ENCODE peak calls at places on chromosome 9, in five cellular contexts. U, G, P, M and D are unnamed samples.

GRCh38 chr9:30574355-30575151 is 1809.9 kb upstream of the ACO1 start:
- DNase-seq in U (no peak), G (peak; percentile 75), P (no peak), M (no peak), D (no peak)

GRCh38 chr9:32603914-32604852 is 31.2 kb upstream of the NDUFB6 start:
- DNase-seq in U (no peak), G (peak; percentile 21), P (peak; percentile 12), M (no peak), D (no peak)

GRCh38 chr9:137227057-137227852 is at the start of gene RNF224:
- DNase-seq in U (peak; percentile 88), G (peak; percentile 79), P (peak; percentile 69), M (peak; percentile 33), D (peak; percentile 85)

GRCh38 chr9:120175031-120175430 is 404.9 kb downstream of the CDK5RAP2 start:
- DNase-seq in U (no peak), G (no peak), P (no peak), M (no peak), D (no peak)

GRCh38 chr9:7967093-7967827 is 167.7 kb upstream of the DMAC1 start:
- DNase-seq in U (no peak), G (no peak), P (no peak), M (no peak), D (no peak)

GRCh38 chr9:136543830-136544548 is 1.9 kb downstream of the NOTCH1 start:
- DNase-seq in U (peak; percentile 86), G (peak; percentile 91), P (peak; percentile 78), M (no peak), D (peak; percentile 85)

GRCh38 chr9:115369322-115369957 is 251.5 kb upstream of the TNC start:
- DNase-seq in U (no peak), G (no peak), P (no peak), M (no peak), D (no peak)

GRCh38 chr9:86732514-86732913 is 214.8 kb downstream of the GAS1 start:
- DNase-seq in U (no peak), G (peak; percentile 27), P (no peak), M (peak; percentile 58), D (peak; percentile 81)

GRCh38 chr9:125532812-125533594 is 174.0 kb downstream of the MAPKAP1 start:
- DNase-seq in U (no peak), G (no peak), P (peak; percentile 31), M (no peak), D (no peak)

GRCh38 chr9:89312154-89312616 is 1.2 kb downstream of the CKS2 start:
- DNase-seq in U (no peak), G (peak; percentile 42), P (no peak), M (no peak), D (no peak)

GRCh38 chr9:4297795-4298254 is 2.0 kb downstream of the GLIS3 start:
- DNase-seq in U (peak; percentile 67), G (peak; percentile 77), P (peak; percentile 39), M (peak; percentile 52), D (peak; percentile 88)

GRCh38 chr9:33765411-33765810 is 29.9 kb upstream of the PRSS3 start:
- DNase-seq in U (no peak), G (no peak), P (no peak), M (no peak), D (no peak)

GRCh38 chr9:106403081-106403480 is 459.9 kb upstream of the ZNF462 start:
- DNase-seq in U (no peak), G (no peak), P (peak; percentile 10), M (no peak), D (no peak)

GRCh38 chr9:3526903-3527652 is 1.3 kb upstream of the RFX3 start:
- DNase-seq in U (peak; percentile 75), G (no peak), P (peak; percentile 28), M (no peak), D (no peak)

GRCh38 chr9:6247266-6247665 is 31.7 kb downstream of the IL33 start:
- DNase-seq in U (no peak), G (no peak), P (no peak), M (no peak), D (no peak)

GRCh38 chr9:86940774-86941173 is 6.5 kb downstream of the GAS1 start:
- DNase-seq in U (no peak), G (no peak), P (no peak), M (no peak), D (no peak)

GRCh38 chr9:72132052-72132451 is 17.2 kb upstream of the GDA start:
- DNase-seq in U (no peak), G (no peak), P (no peak), M (no peak), D (no peak)

GRCh38 chr9:134185536-134186011 is 21.2 kb upstream of the RNU6ATAC start:
- DNase-seq in U (no peak), G (no peak), P (no peak), M (no peak), D (peak; percentile 42)

GRCh38 chr9:111076519-111076918 is 38.2 kb upstream of the LPAR1 start:
- DNase-seq in U (no peak), G (no peak), P (no peak), M (no peak), D (no peak)

GRCh38 chr9:107213561-107214028 is 69.5 kb upstream of the RAD23B start:
- DNase-seq in U (no peak), G (no peak), P (peak; percentile 78), M (no peak), D (no peak)

GRCh38 chr9:106420511-106420944 is 442.4 kb upstream of the ZNF462 start:
- DNase-seq in U (no peak), G (no peak), P (no peak), M (no peak), D (no peak)

GRCh38 chr9:90801507-90802289 is at the start of gene SYK:
- DNase-seq in U (peak; percentile 87), G (peak; percentile 45), P (no peak), M (peak; percentile 14), D (peak; percentile 67)

GRCh38 chr9:128162215-128163026 is 2.4 kb downstream of the BBLN start:
- DNase-seq in U (no peak), G (no peak), P (no peak), M (peak; percentile 51), D (no peak)

DNA sequence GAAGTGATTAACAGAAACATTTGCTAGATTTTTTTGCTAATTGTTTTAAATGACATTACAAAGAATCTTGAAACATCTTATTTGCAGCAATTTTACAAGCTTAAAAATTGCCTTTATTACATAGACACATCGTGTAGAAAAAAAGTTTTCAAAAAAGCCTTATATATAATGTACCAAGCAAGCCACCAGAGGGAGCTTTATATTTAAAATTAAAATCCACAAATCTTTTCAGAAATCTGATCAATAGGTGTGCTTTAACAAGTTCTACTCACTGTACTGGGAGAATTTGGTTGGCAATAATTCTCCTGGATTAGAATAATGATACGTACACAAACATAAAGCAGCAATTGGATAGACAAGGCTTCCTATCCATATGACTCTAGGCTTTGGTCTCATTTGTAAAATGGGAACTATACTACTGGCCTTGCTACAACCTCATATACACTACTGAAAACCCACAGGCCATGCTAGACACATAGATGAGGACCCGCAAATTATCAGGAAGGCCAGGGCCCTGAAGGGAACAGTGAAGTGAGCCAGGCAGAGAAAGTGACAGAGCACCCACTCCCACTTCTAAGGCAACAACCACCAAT is 4.8 kb downstream of the PSMB7 start:
- DNase-seq in U (no peak), G (no peak), P (no peak), M (no peak), D (no peak)
- H3K4me1 ChIP-seq in U (no peaks in the 10 kb centered on the region), G (peaks cover 8% of the 10 kb centered on the region), P (peaks cover 26% of the 10 kb centered on the region), M (peaks cover 16% of the 10 kb centered on the region), D (peaks cover 11% of the 10 kb centered on the region)

GRCh38 chr9:36765468-36766341 is 193.0 kb downstream of the MELK start:
- DNase-seq in U (peak; percentile 86), G (peak; percentile 89), P (peak; percentile 82), M (peak; percentile 38), D (peak; percentile 79)
- TF ChIP-seq POLR2A in U (no peak), G (no peak), P (no peak), M (no peak), D (no peak)

GRCh38 chr9:91805031-91805430 is 145.0 kb downstream of the ROR2 start:
- DNase-seq in U (no peak), G (no peak), P (no peak), M (no peak), D (peak; percentile 51)

GRCh38 chr9:91803143-91803940 is 146.7 kb downstream of the ROR2 start:
- DNase-seq in U (no peak), G (no peak), P (no peak), M (no peak), D (peak; percentile 51)

GRCh38 chr9:91800473-91800872 is 149.6 kb downstream of the ROR2 start:
- DNase-seq in U (no peak), G (no peak), P (no peak), M (no peak), D (peak; percentile 58)

GRCh38 chr9:91803970-91804752 is 145.9 kb downstream of the ROR2 start:
- DNase-seq in U (no peak), G (no peak), P (no peak), M (no peak), D (peak; percentile 66)

DNA sequence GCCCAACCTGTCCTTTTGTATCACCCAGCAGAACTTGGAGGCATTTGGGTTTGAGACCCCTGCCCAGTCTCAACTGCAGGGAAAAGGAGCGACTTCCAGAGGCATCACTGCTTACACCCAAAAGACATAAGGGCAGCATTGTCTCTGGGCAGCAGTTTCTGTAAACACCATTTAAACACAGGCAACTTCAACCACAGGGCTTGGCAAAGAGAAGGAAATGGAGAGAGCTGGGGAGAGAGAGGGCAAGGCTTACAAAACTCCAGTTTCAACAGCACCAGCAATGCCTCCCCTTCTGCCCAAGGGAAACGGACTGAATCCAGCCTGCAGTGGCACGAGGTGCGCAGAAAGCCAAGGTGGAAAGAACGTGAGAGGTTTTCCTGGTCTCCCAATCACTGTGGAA is 147.6 kb downstream of the ROR2 start:
- DNase-seq in U (no peak), G (no peak), P (no peak), M (no peak), D (peak; percentile 64)
- H3K4me1 ChIP-seq in U (peaks cover 36% of the 10 kb centered on the region), G (no peaks in the 10 kb centered on the region), P (no peaks in the 10 kb centered on the region), M (no peaks in the 10 kb centered on the region), D (peaks cover 80% of the 10 kb centered on the region)

GRCh38 chr9:95875305-95876137 is at the start of gene ERCC6L2:
- DNase-seq in U (peak; percentile 96), G (peak; percentile 98), P (peak; percentile 98), M (peak; percentile 90), D (peak; percentile 98)
- TF ChIP-seq POLR2A in U (peak; percentile 88), G (no peak), P (peak; percentile 95), M (peak; percentile 69), D (peak; percentile 64)

GRCh38 chr9:130930132-130930803 is 8.8 kb downstream of the FIBCD1 start:
- DNase-seq in U (no peak), G (no peak), P (no peak), M (no peak), D (no peak)
- H3K4me1 ChIP-seq in U (no peaks in the 10 kb centered on the region), G (peaks cover 29% of the 10 kb centered on the region), P (peaks cover 40% of the 10 kb centered on the region), M (no peaks in the 10 kb centered on the region), D (peaks cover 28% of the 10 kb centered on the region)

GRCh38 chr9:98056403-98057094 is at the start of gene NANS:
- DNase-seq in U (peak; percentile 97), G (peak; percentile 97), P (peak; percentile 95), M (peak; percentile 91), D (peak; percentile 97)
- TF ChIP-seq POLR2A in U (peak; percentile 98), G (peak; percentile 98), P (peak; percentile 93), M (peak; percentile 98), D (peak; percentile 73)